ENCODE peak calls at places on chromosome 5, in nine cellular contexts. S is effector memory CD4-positive, alpha-beta T cell; A is NAMALWA; H is skeletal muscle cell; L is lung; M is retina; U is NCI-H1105; Y is fibroblast of gingiva; C is NCI-H460. N is an unnamed sample.

GRCh38 chr5:6343951-6344596 is 34.3 kb downstream of the MED10 start:
- DNase-seq in S (no peak), A (no peak), H (no peak), L (no peak), M (no peak), U (no peak), Y (no peak), C (no peak), N (no peak)

GRCh38 chr5:175694371-175695160 is 36.7 kb downstream of the HRH2 start:
- DNase-seq in S (no peak), A (no peak), H (no peak), L (no peak), M (no peak), U (no peak), Y (no peak), C (no peak), N (no peak)

GRCh38 chr5:158992104-158992740 is 107.5 kb downstream of the EBF1 start:
- DNase-seq in S (no peak), A (no peak), H (peak), L (no peak), M (no peak), U (peak), Y (peak), C (no peak), N (no peak)

GRCh38 chr5:115033861-115034260 is 135.8 kb downstream of the TRIM36 start:
- DNase-seq in S (no peak), A (peak), H (no peak), L (no peak), M (peak), U (no peak), Y (no peak), C (no peak), N (no peak)

GRCh38 chr5:128304121-128304520 is 220.6 kb downstream of the SLC12A2 start:
- DNase-seq in S (no peak), A (no peak), H (peak), L (peak), M (no peak), U (no peak), Y (peak), C (no peak), N (no peak)

GRCh38 chr5:8522635-8523034 is 653.7 kb downstream of the MTRR start:
- DNase-seq in S (no peak), A (no peak), H (no peak), L (no peak), M (no peak), U (no peak), Y (no peak), C (no peak), N (no peak)

GRCh38 chr5:5492087-5492933 is 69.8 kb downstream of the ICE1 start:
- DNase-seq in S (no peak), A (peak), H (peak), L (no peak), M (peak), U (peak), Y (peak), C (peak), N (peak)

GRCh38 chr5:123090641-123091257 is 1.7 kb downstream of the PRDM6 start:
- DNase-seq in S (no peak), A (no peak), H (no peak), L (no peak), M (peak), U (no peak), Y (no peak), C (no peak), N (no peak)

GRCh38 chr5:32030226-32030625 is 143.9 kb downstream of the GOLPH3 start:
- DNase-seq in S (no peak), A (no peak), H (no peak), L (no peak), M (no peak), U (no peak), Y (no peak), C (no peak), N (no peak)

GRCh38 chr5:14394365-14394764 is 187.2 kb upstream of the OTULINL start:
- DNase-seq in S (no peak), A (no peak), H (no peak), L (no peak), M (no peak), U (no peak), Y (no peak), C (no peak), N (no peak)

GRCh38 chr5:133611357-133612020 is 852 bp downstream of the FSTL4 start:
- DNase-seq in S (no peak), A (no peak), H (no peak), L (no peak), M (peak), U (no peak), Y (no peak), C (no peak), N (no peak)

GRCh38 chr5:11955386-11955785 is 51.1 kb upstream of the CTNND2 start:
- DNase-seq in S (no peak), A (no peak), H (peak), L (no peak), M (no peak), U (no peak), Y (no peak), C (no peak), N (no peak)

GRCh38 chr5:146962801-146963355 is 84.3 kb upstream of the PPP2R2B start:
- DNase-seq in S (no peak), A (no peak), H (peak), L (no peak), M (no peak), U (no peak), Y (peak), C (peak), N (no peak)

GRCh38 chr5:155792873-155793272 is 534.1 kb upstream of the SGCD start:
- DNase-seq in S (no peak), A (no peak), H (no peak), L (no peak), M (no peak), U (no peak), Y (no peak), C (no peak), N (no peak)

GRCh38 chr5:176359658-176360057 is 1.9 kb downstream of the KIAA1191 start:
- DNase-seq in S (no peak), A (no peak), H (no peak), L (no peak), M (no peak), U (no peak), Y (peak), C (no peak), N (no peak)

GRCh38 chr5:107272954-107273353 is 397.8 kb downstream of the EFNA5 start:
- DNase-seq in S (no peak), A (no peak), H (no peak), L (no peak), M (no peak), U (no peak), Y (no peak), C (no peak), N (no peak)

GRCh38 chr5:78562001-78562400 is 86.6 kb downstream of the LHFPL2 start:
- DNase-seq in S (no peak), A (no peak), H (no peak), L (no peak), M (no peak), U (no peak), Y (no peak), C (no peak), N (no peak)

GRCh38 chr5:71969464-71969863 is 137.8 kb upstream of the MAP1B start:
- DNase-seq in S (no peak), A (no peak), H (no peak), L (no peak), M (no peak), U (no peak), Y (no peak), C (no peak), N (no peak)

GRCh38 chr5:626850-627249 is 14.7 kb downstream of the CEP72 start:
- DNase-seq in S (no peak), A (no peak), H (no peak), L (no peak), M (no peak), U (no peak), Y (peak), C (no peak), N (no peak)

GRCh38 chr5:59371525-59372138 is 521.9 kb downstream of the PDE4D start:
- DNase-seq in S (no peak), A (no peak), H (no peak), L (no peak), M (no peak), U (no peak), Y (no peak), C (no peak), N (no peak)

GRCh38 chr5:79318935-79319614 is 83.1 kb downstream of the JMY start:
- DNase-seq in S (no peak), A (no peak), H (peak), L (no peak), M (no peak), U (no peak), Y (peak), C (peak), N (no peak)

GRCh38 chr5:146041180-146041789 is 64.1 kb downstream of the PLAC8L1 start:
- DNase-seq in S (no peak), A (peak), H (no peak), L (no peak), M (no peak), U (no peak), Y (no peak), C (no peak), N (no peak)

GRCh38 chr5:5638193-5638592 is 215.7 kb downstream of the ICE1 start:
- DNase-seq in S (no peak), A (no peak), H (no peak), L (no peak), M (no peak), U (no peak), Y (no peak), C (no peak), N (no peak)

GRCh38 chr5:149409268-149409948 is 30.3 kb upstream of the IL17B start:
- DNase-seq in S (no peak), A (no peak), H (no peak), L (no peak), M (no peak), U (no peak), Y (no peak), C (no peak), N (no peak)

GRCh38 chr5:116075117-116075910 is 9.5 kb upstream of the COMMD10 start:
- DNase-seq in S (no peak), A (peak), H (no peak), L (no peak), M (no peak), U (no peak), Y (no peak), C (no peak), N (no peak)

GRCh38 chr5:73486119-73486899 is 11.9 kb upstream of the BTF3 start:
- DNase-seq in S (no peak), A (no peak), H (no peak), L (no peak), M (no peak), U (no peak), Y (no peak), C (no peak), N (no peak)

GRCh38 chr5:118253401-118254061 is 734.8 kb downstream of the DTWD2 start:
- DNase-seq in S (no peak), A (no peak), H (no peak), L (no peak), M (no peak), U (no peak), Y (no peak), C (no peak), N (no peak)

GRCh38 chr5:120479066-120479465 is 15.0 kb downstream of the PRR16 start:
- DNase-seq in S (no peak), A (no peak), H (peak), L (no peak), M (peak), U (no peak), Y (peak), C (no peak), N (no peak)

GRCh38 chr5:136036991-136037705 is 8.4 kb downstream of the TGFBI start:
- DNase-seq in S (peak), A (peak), H (no peak), L (no peak), M (no peak), U (no peak), Y (peak), C (no peak), N (peak)

GRCh38 chr5:138745268-138745667 is 8.0 kb upstream of the CTNNA1 start:
- DNase-seq in S (no peak), A (no peak), H (no peak), L (peak), M (no peak), U (no peak), Y (no peak), C (no peak), N (no peak)

GRCh38 chr5:68148096-68148495 is 67.5 kb upstream of the PIK3R1 start:
- DNase-seq in S (no peak), A (no peak), H (no peak), L (no peak), M (no peak), U (no peak), Y (no peak), C (no peak), N (no peak)

GRCh38 chr5:149493316-149493715 is 57.9 kb downstream of the CSNK1A1 start:
- DNase-seq in S (no peak), A (no peak), H (no peak), L (no peak), M (no peak), U (no peak), Y (no peak), C (no peak), N (no peak)